ENCODE peak calls at places on chromosome 2, in five cellular contexts. N is sigmoid colon, E is IMR-90, W is adrenal gland, L is heart left ventricle. O is an unnamed sample.

GRCh38 chr2:229780856-229781773 is 66.8 kb upstream of the DNER start:
- DNase-seq in W (no peak), L (no peak), N (no peak), E (peak; percentile 77), O (no peak)

GRCh38 chr2:147501973-147502372 is 342.9 kb upstream of the ACVR2A start:
- DNase-seq in W (no peak), E (no peak), N (no peak), L (no peak), O (no peak)

GRCh38 chr2:196592912-196593881 is 46.3 kb upstream of the CCDC150 start:
- DNase-seq in N (no peak), L (peak; percentile 56), W (peak; percentile 14), E (peak; percentile 57), O (peak; percentile 40)

GRCh38 chr2:174224665-174225288 is 23.6 kb downstream of the OLA1 start:
- DNase-seq in L (no peak), W (no peak), E (no peak), N (no peak), O (no peak)

GRCh38 chr2:69269330-69269729 is 117.7 kb downstream of the GFPT1 start:
- DNase-seq in E (no peak), N (no peak), W (no peak), L (no peak), O (no peak)

GRCh38 chr2:118992740-118993391 is 50.9 kb downstream of the MARCO start:
- DNase-seq in E (no peak), W (no peak), N (no peak), L (no peak), O (no peak)

GRCh38 chr2:212228651-212229253 is 309.9 kb downstream of the ERBB4 start:
- DNase-seq in W (no peak), N (no peak), E (peak; percentile 0), L (no peak), O (no peak)

GRCh38 chr2:62826141-62826540 is 120.6 kb downstream of the EHBP1 start:
- DNase-seq in W (no peak), L (no peak), N (no peak), E (peak; percentile 65), O (no peak)

GRCh38 chr2:74131901-74132300 is 15.8 kb downstream of the BOLA3 start:
- DNase-seq in E (no peak), W (no peak), N (no peak), L (no peak), O (no peak)

GRCh38 chr2:217011576-217011975 is 151.7 kb upstream of the TNP1 start:
- DNase-seq in W (no peak), E (no peak), N (no peak), L (no peak), O (no peak)

GRCh38 chr2:61995515-61995914 is 90.0 kb downstream of the COMMD1 start:
- DNase-seq in W (no peak), L (no peak), N (no peak), E (no peak), O (no peak)

GRCh38 chr2:41963661-41964525 is 83.9 kb upstream of the PKDCC start:
- DNase-seq in W (peak; percentile 55), N (peak; percentile 74), E (peak; percentile 26), L (peak; percentile 57), O (peak; percentile 54)

GRCh38 chr2:170597705-170598420 is 117.3 kb upstream of the SP5 start:
- DNase-seq in L (no peak), W (no peak), E (no peak), N (peak; percentile 81), O (no peak)

GRCh38 chr2:124241-124880 is 78.1 kb upstream of the FAM110C start:
- DNase-seq in E (no peak), W (no peak), L (no peak), N (no peak), O (no peak)

GRCh38 chr2:149329470-149330126 is 789 bp upstream of the LYPD6 start:
- DNase-seq in L (peak; percentile 47), E (peak; percentile 7), W (peak; percentile 27), N (peak; percentile 66), O (peak; percentile 57)

GRCh38 chr2:145043399-145043834 is 523.5 kb upstream of the ZEB2 start:
- DNase-seq in W (no peak), L (no peak), E (no peak), N (no peak), O (no peak)

GRCh38 chr2:127407091-127407490 is 11.1 kb upstream of the PROC start:
- DNase-seq in N (no peak), L (no peak), W (no peak), E (no peak), O (no peak)

GRCh38 chr2:192000196-192000990 is 153.5 kb upstream of the CAVIN2 start:
- DNase-seq in N (no peak), E (no peak), W (no peak), L (no peak), O (peak; percentile 8)

GRCh38 chr2:11508279-11508678 is 25.6 kb upstream of the GREB1 start:
- DNase-seq in W (no peak), L (no peak), E (no peak), N (no peak), O (no peak)

GRCh38 chr2:2507471-2507997 is 176.5 kb upstream of the MYT1L start:
- DNase-seq in W (no peak), L (no peak), N (no peak), E (no peak), O (no peak)

GRCh38 chr2:181517685-181518301 is 60.6 kb downstream of the ITGA4 start:
- DNase-seq in L (no peak), E (no peak), W (no peak), N (no peak), O (no peak)

GRCh38 chr2:224217233-224217961 is 178.3 kb upstream of the SERPINE2 start:
- DNase-seq in W (no peak), L (no peak), E (no peak), N (no peak), O (no peak)

GRCh38 chr2:236117861-236118269 is 50.3 kb downstream of the GBX2 start:
- DNase-seq in L (no peak), W (no peak), N (no peak), E (no peak), O (no peak)

GRCh38 chr2:241844066-241844728 is 14.5 kb downstream of the PDCD1 start:
- DNase-seq in N (peak; percentile 89), W (peak; percentile 73), L (peak; percentile 84), E (peak; percentile 22), O (peak; percentile 71)

GRCh38 chr2:181370126-181370525 is 87.1 kb upstream of the ITGA4 start:
- DNase-seq in W (no peak), E (no peak), N (no peak), L (no peak), O (no peak)

GRCh38 chr2:127574656-127575055 is 39.2 kb downstream of the MYO7B start:
- DNase-seq in W (no peak), E (no peak), L (no peak), N (no peak), O (no peak)

GRCh38 chr2:164847966-164848365 is 6.3 kb upstream of the COBLL1 start:
- DNase-seq in L (no peak), N (no peak), W (no peak), E (no peak), O (no peak)

GRCh38 chr2:290090-290722 is 2.3 kb upstream of the ALKAL2 start:
- DNase-seq in N (peak; percentile 78), L (peak; percentile 70), E (peak; percentile 78), W (peak; percentile 88), O (peak; percentile 70)

GRCh38 chr2:30422437-30422805 is 24.6 kb upstream of the LCLAT1 start:
- DNase-seq in L (peak; percentile 63), W (no peak), N (no peak), E (peak; percentile 42), O (peak; percentile 29)

GRCh38 chr2:140695163-140695562 is 1435.7 kb downstream of the LRP1B start:
- DNase-seq in L (no peak), W (no peak), E (peak; percentile 62), N (no peak), O (peak; percentile 3)

GRCh38 chr2:140696449-140696848 is 1434.4 kb downstream of the LRP1B start:
- DNase-seq in N (no peak), L (no peak), W (no peak), E (no peak), O (no peak)

GRCh38 chr2:140698736-140699135 is 1432.1 kb downstream of the LRP1B start:
- DNase-seq in E (no peak), L (no peak), N (no peak), W (no peak), O (no peak)
- H3K36me3 ChIP-seq in E (no peaks in the 10 kb centered on the region), L (no peaks in the 10 kb centered on the region), N (no peaks in the 10 kb centered on the region), W (no peaks in the 10 kb centered on the region), O (no peaks in the 10 kb centered on the region)

DNA sequence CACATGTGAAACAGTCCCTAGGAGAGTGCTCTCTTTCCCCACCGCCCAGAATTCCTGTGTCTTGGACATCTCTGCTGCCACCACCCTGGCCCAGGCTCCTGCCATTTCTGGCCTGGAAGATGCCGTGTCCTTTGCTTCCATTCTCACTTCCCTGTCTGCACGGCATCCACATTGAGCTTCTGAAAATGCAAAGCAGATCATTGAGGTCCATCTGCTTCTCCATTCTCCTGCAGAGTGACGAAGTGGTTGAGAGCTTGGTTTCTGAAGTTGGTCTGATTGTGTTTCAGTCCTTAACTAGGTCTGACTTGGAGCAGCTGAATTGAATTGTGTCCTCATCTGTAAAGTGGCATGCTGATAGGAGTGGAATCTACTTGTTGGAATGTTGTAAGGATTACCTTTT is 98.7 kb upstream of the MGAT5 start:
- DNase-seq in N (no peak), E (no peak), L (no peak), W (no peak), O (no peak)
- TF ChIP-seq CTCF in N (no peak), E (no peak), L (no peak), W (no peak), O (no peak)

GRCh38 chr2:9555338-9556120 is at the start of gene ADAM17:
- DNase-seq in E (peak; percentile 95), W (peak; percentile 97), N (peak; percentile 98), L (peak; percentile 99), O (peak; percentile 97)

GRCh38 chr2:9556121-9556869 is 665 bp upstream of the ADAM17 start:
- DNase-seq in W (no peak), E (peak; percentile 22), L (no peak), N (no peak), O (no peak)

GRCh38 chr2:9558948-9559381 is 3.3 kb upstream of the ADAM17 start:
- DNase-seq in L (no peak), E (peak; percentile 97), W (no peak), N (no peak), O (peak; percentile 47)

GRCh38 chr2:9552491-9553178 is 3.0 kb downstream of the ADAM17 start:
- DNase-seq in W (no peak), E (peak; percentile 91), N (no peak), L (no peak), O (no peak)

GRCh38 chr2:9554841-9555337 is 741 bp downstream of the ADAM17 start:
- DNase-seq in L (peak; percentile 50), W (peak; percentile 39), N (no peak), E (peak; percentile 88), O (peak; percentile 49)
- TF ChIP-seq POLR2A in L (no peak), W (no peak), N (no peak), E (no peak), O (no peak)

GRCh38 chr2:105376789-105377231 is 22.0 kb downstream of the FHL2 start:
- DNase-seq in L (peak; percentile 11), N (no peak), W (no peak), E (peak; percentile 92), O (no peak)

GRCh38 chr2:105378276-105378840 is 20.5 kb downstream of the FHL2 start:
- DNase-seq in N (no peak), L (no peak), E (no peak), W (no peak), O (no peak)

GRCh38 chr2:105376010-105376409 is 22.8 kb downstream of the FHL2 start:
- DNase-seq in E (no peak), W (no peak), L (peak; percentile 52), N (no peak), O (peak; percentile 41)

GRCh38 chr2:105378921-105379383 is 19.9 kb downstream of the FHL2 start:
- DNase-seq in N (no peak), W (no peak), L (no peak), E (no peak), O (no peak)

GRCh38 chr2:105377871-105378270 is 21.0 kb downstream of the FHL2 start:
- DNase-seq in L (no peak), E (no peak), W (no peak), N (no peak), O (no peak)
- H3K36me3 ChIP-seq in L (peaks cover 77% of the 10 kb centered on the region), E (peaks cover 78% of the 10 kb centered on the region), W (no peaks in the 10 kb centered on the region), N (no peaks in the 10 kb centered on the region), O (no peaks in the 10 kb centered on the region)